ENCODE peak calls at places on chromosomes 3 and 15, in six cellular contexts. Y is C1 segment of cervical spinal cord, R is mesothelial cell of epicardium, S is NCI-H2081, G is esophagus squamous epithelium, O is Peyer's patch. K is an unnamed sample.
A peak's percentile ranks its signal among the peaks of the same experiment; 100 is the strongest.

GRCh38 chr3:177144922-177145321 is 52.4 kb downstream of the TBL1XR1 start:
- DNase-seq in Y (no peak), R (no peak), S (no peak), G (no peak), O (no peak), K (no peak)

GRCh38 chr3:196207159-196207832 is 3.9 kb downstream of the ZDHHC19 start:
- DNase-seq in Y (no peak), R (no peak), S (no peak), G (no peak), O (no peak), K (peak; percentile 75)

GRCh38 chr3:43861635-43862034 is 170.9 kb downstream of the ABHD5 start:
- DNase-seq in Y (no peak), R (no peak), S (no peak), G (no peak), O (no peak), K (no peak)

GRCh38 chr15:31215490-31216209 is 111.0 kb upstream of the KLF13 start:
- DNase-seq in Y (peak; percentile 82), R (peak; percentile 77), S (peak; percentile 72), G (peak; percentile 64), O (peak; percentile 84), K (peak; percentile 93)

GRCh38 chr3:126553284-126553811 is 5.4 kb downstream of the C3orf22 start:
- DNase-seq in Y (no peak), R (peak; percentile 31), S (no peak), G (no peak), O (peak; percentile 4), K (no peak)

GRCh38 chr3:130480736-130481135 is 36.2 kb upstream of the COL6A6 start:
- DNase-seq in Y (no peak), R (no peak), S (no peak), G (no peak), O (no peak), K (no peak)

GRCh38 chr3:129506272-129506742 is 22.1 kb upstream of the RHO start:
- DNase-seq in Y (no peak), R (no peak), S (peak; percentile 99), G (no peak), O (no peak), K (no peak)

GRCh38 chr15:98560338-98560737 is 88.0 kb upstream of the IGF1R start:
- DNase-seq in Y (no peak), R (no peak), S (no peak), G (no peak), O (no peak), K (no peak)

GRCh38 chr3:58666683-58667082 is at the start of gene FAM3D:
- DNase-seq in Y (no peak), R (no peak), S (no peak), G (no peak), O (no peak), K (no peak)

GRCh38 chr3:127959873-127960272 is 44.8 kb downstream of the KBTBD12 start:
- DNase-seq in Y (no peak), R (peak; percentile 50), S (peak; percentile 84), G (no peak), O (no peak), K (no peak)

GRCh38 chr15:62165029-62165792 is at the start of gene C2CD4B:
- DNase-seq in Y (no peak), R (no peak), S (no peak), G (no peak), O (no peak), K (peak; percentile 74)

GRCh38 chr15:70259030-70259424 is 161.3 kb upstream of the TLE3 start:
- DNase-seq in Y (peak; percentile 40), R (no peak), S (no peak), G (no peak), O (peak; percentile 83), K (peak; percentile 57)

GRCh38 chr3:176872771-176873209 is 324.5 kb downstream of the TBL1XR1 start:
- DNase-seq in Y (peak; percentile 1), R (no peak), S (peak; percentile 60), G (no peak), O (peak; percentile 34), K (no peak)

GRCh38 chr3:45677045-45677436 is 12.2 kb upstream of the SACM1L start:
- DNase-seq in Y (no peak), R (no peak), S (no peak), G (no peak), O (peak; percentile 64), K (peak; percentile 61)

GRCh38 chr3:50170689-50171088 is 15.6 kb downstream of the SEMA3F start:
- DNase-seq in Y (no peak), R (no peak), S (no peak), G (no peak), O (no peak), K (no peak)

GRCh38 chr15:85562824-85563223 is 182.4 kb downstream of the AKAP13 start:
- DNase-seq in Y (no peak), R (no peak), S (no peak), G (no peak), O (no peak), K (no peak)

GRCh38 chr15:57625703-57626448 is 34.2 kb downstream of the MYZAP start:
- DNase-seq in Y (no peak), R (no peak), S (no peak), G (no peak), O (no peak), K (no peak)

GRCh38 chr15:52392008-52392687 is 96.5 kb upstream of the MYO5C start:
- DNase-seq in Y (no peak), R (no peak), S (no peak), G (no peak), O (no peak), K (no peak)

GRCh38 chr3:189041482-189042090 is 130.2 kb upstream of the TPRG1 start:
- DNase-seq in Y (no peak), R (no peak), S (peak; percentile 77), G (peak; percentile 4), O (peak; percentile 39), K (no peak)

GRCh38 chr3:51930439-51930838 is 11.3 kb downstream of the RRP9 start:
- DNase-seq in Y (no peak), R (no peak), S (no peak), G (no peak), O (no peak), K (no peak)

GRCh38 chr3:151811474-151811873 is 2.4 kb upstream of the AADAC start:
- DNase-seq in Y (no peak), R (no peak), S (no peak), G (no peak), O (no peak), K (no peak)

GRCh38 chr3:160804762-160805161 is 48.7 kb downstream of the PPM1L start:
- DNase-seq in Y (no peak), R (no peak), S (peak; percentile 32), G (no peak), O (no peak), K (peak; percentile 37)

GRCh38 chr15:50854594-50855490 is 53.6 kb upstream of the AP4E1 start:
- DNase-seq in Y (no peak), R (no peak), S (no peak), G (no peak), O (no peak), K (no peak)

GRCh38 chr3:35857004-35857403 is 217.7 kb downstream of the ARPP21 start:
- DNase-seq in Y (no peak), R (no peak), S (no peak), G (no peak), O (no peak), K (no peak)

GRCh38 chr3:191070762-191071365 is 128.2 kb upstream of the OSTN start:
- DNase-seq in Y (no peak), R (no peak), S (no peak), G (no peak), O (no peak), K (no peak)

GRCh38 chr3:120144267-120144666 is 50.0 kb upstream of the GSK3B start:
- DNase-seq in Y (no peak), R (no peak), S (no peak), G (no peak), O (no peak), K (no peak)

GRCh38 chr15:59060348-59060747 is 44.6 kb upstream of the CCNB2 start:
- DNase-seq in Y (no peak), R (no peak), S (no peak), G (no peak), O (no peak), K (no peak)

GRCh38 chr15:44468713-44469385 is 41.4 kb downstream of the CTDSPL2 start:
- DNase-seq in Y (no peak), R (no peak), S (no peak), G (no peak), O (no peak), K (no peak)

GRCh38 chr15:56174649-56175048 is 69.0 kb downstream of the RFX7 start:
- DNase-seq in Y (no peak), R (no peak), S (no peak), G (no peak), O (no peak), K (no peak)

K was measured in right lobe of liver.